ENCODE peak calls at places on chromosomes 16 and 17, in eight cellular contexts. One of them, this sample, is unnamed.

GRCh38 chr17:9120471-9120870 is 99.2 kb downstream of the NTN1 start:
- DNase-seq in neural progenitor cell: peak; percentile 45
- DNase-seq in HCT116: peak; percentile 3
- DNase-seq in GM23248: no peak
- DNase-seq in mammary epithelial cell: no peak
- DNase-seq in H1: no peak
- DNase-seq in fibroblast of lung: no peak
- DNase-seq in endothelial cell of umbilical vein: no peak
- DNase-seq in this sample: no peak

GRCh38 chr17:66319226-66319625 is 16.8 kb downstream of the PRKCA start:
- DNase-seq in endothelial cell of umbilical vein: peak; percentile 14
- DNase-seq in mammary epithelial cell: no peak
- DNase-seq in HCT116: no peak
- DNase-seq in neural progenitor cell: no peak
- DNase-seq in GM23248: no peak
- DNase-seq in H1: no peak
- DNase-seq in fibroblast of lung: no peak
- DNase-seq in this sample: no peak

GRCh38 chr16:85157372-85157771 is 45.1 kb upstream of the CIBAR2 start:
- DNase-seq in mammary epithelial cell: no peak
- DNase-seq in HCT116: no peak
- DNase-seq in GM23248: no peak
- DNase-seq in fibroblast of lung: no peak
- DNase-seq in endothelial cell of umbilical vein: no peak
- DNase-seq in H1: no peak
- DNase-seq in neural progenitor cell: no peak
- DNase-seq in this sample: no peak

GRCh38 chr17:4074831-4075495 is 67.9 kb downstream of the ZZEF1 start:
- DNase-seq in fibroblast of lung: peak; percentile 55
- DNase-seq in neural progenitor cell: peak; percentile 44
- DNase-seq in endothelial cell of umbilical vein: peak; percentile 43
- DNase-seq in HCT116: peak; percentile 27
- DNase-seq in GM23248: peak; percentile 47
- DNase-seq in H1: no peak
- DNase-seq in mammary epithelial cell: peak; percentile 25
- DNase-seq in this sample: peak; percentile 1

GRCh38 chr16:11207646-11208045 is 48.4 kb downstream of the SOCS1 start:
- DNase-seq in GM23248: peak; percentile 30
- DNase-seq in endothelial cell of umbilical vein: no peak
- DNase-seq in H1: no peak
- DNase-seq in fibroblast of lung: no peak
- DNase-seq in neural progenitor cell: no peak
- DNase-seq in mammary epithelial cell: no peak
- DNase-seq in HCT116: no peak
- DNase-seq in this sample: no peak

GRCh38 chr16:46629331-46629843 is 8.2 kb upstream of the SHCBP1 start:
- DNase-seq in mammary epithelial cell: peak; percentile 50
- DNase-seq in neural progenitor cell: peak; percentile 41
- DNase-seq in HCT116: peak; percentile 59
- DNase-seq in GM23248: peak; percentile 82
- DNase-seq in H1: no peak
- DNase-seq in fibroblast of lung: peak; percentile 76
- DNase-seq in endothelial cell of umbilical vein: peak; percentile 36
- DNase-seq in this sample: no peak

GRCh38 chr16:16868727-16869126 is 489.8 kb downstream of the NPIPA7 start:
- DNase-seq in endothelial cell of umbilical vein: no peak
- DNase-seq in mammary epithelial cell: no peak
- DNase-seq in fibroblast of lung: no peak
- DNase-seq in GM23248: no peak
- DNase-seq in H1: no peak
- DNase-seq in HCT116: no peak
- DNase-seq in neural progenitor cell: no peak
- DNase-seq in this sample: no peak

GRCh38 chr17:9104370-9105041 is 83.2 kb downstream of the NTN1 start:
- DNase-seq in mammary epithelial cell: no peak
- DNase-seq in fibroblast of lung: no peak
- DNase-seq in neural progenitor cell: no peak
- DNase-seq in endothelial cell of umbilical vein: no peak
- DNase-seq in HCT116: no peak
- DNase-seq in H1: no peak
- DNase-seq in GM23248: no peak
- DNase-seq in this sample: no peak

GRCh38 chr17:59848778-59849177 is 44.0 kb downstream of the TUBD1 start:
- DNase-seq in endothelial cell of umbilical vein: no peak
- DNase-seq in H1: no peak
- DNase-seq in fibroblast of lung: peak; percentile 94
- DNase-seq in mammary epithelial cell: peak; percentile 48
- DNase-seq in neural progenitor cell: no peak
- DNase-seq in GM23248: peak; percentile 60
- DNase-seq in HCT116: no peak
- DNase-seq in this sample: no peak

GRCh38 chr16:90019201-90019542 is at the start of gene DBNDD1:
- DNase-seq in HCT116: no peak
- DNase-seq in H1: no peak
- DNase-seq in mammary epithelial cell: no peak
- DNase-seq in neural progenitor cell: no peak
- DNase-seq in endothelial cell of umbilical vein: no peak
- DNase-seq in GM23248: no peak
- DNase-seq in fibroblast of lung: no peak
- DNase-seq in this sample: no peak

GRCh38 chr16:15544405-15544804 is 98.5 kb downstream of the MARF1 start:
- DNase-seq in neural progenitor cell: no peak
- DNase-seq in GM23248: no peak
- DNase-seq in endothelial cell of umbilical vein: no peak
- DNase-seq in mammary epithelial cell: no peak
- DNase-seq in HCT116: no peak
- DNase-seq in H1: no peak
- DNase-seq in fibroblast of lung: no peak
- DNase-seq in this sample: no peak

GRCh38 chr17:38415250-38416194 is 12.7 kb upstream of the ARHGAP23 start:
- DNase-seq in neural progenitor cell: peak; percentile 61
- DNase-seq in HCT116: peak; percentile 23
- DNase-seq in endothelial cell of umbilical vein: no peak
- DNase-seq in mammary epithelial cell: no peak
- DNase-seq in H1: no peak
- DNase-seq in fibroblast of lung: peak; percentile 81
- DNase-seq in GM23248: peak; percentile 74
- DNase-seq in this sample: no peak

GRCh38 chr17:74356640-74357465 is 4.8 kb downstream of the BTBD17 start:
- DNase-seq in HCT116: no peak
- DNase-seq in mammary epithelial cell: no peak
- DNase-seq in H1: no peak
- DNase-seq in neural progenitor cell: no peak
- DNase-seq in fibroblast of lung: no peak
- DNase-seq in GM23248: peak; percentile 24
- DNase-seq in endothelial cell of umbilical vein: no peak
- DNase-seq in this sample: no peak

GRCh38 chr17:41823580-41823979 is 10.8 kb downstream of the FKBP10 start:
- DNase-seq in HCT116: no peak
- DNase-seq in endothelial cell of umbilical vein: no peak
- DNase-seq in GM23248: no peak
- DNase-seq in neural progenitor cell: no peak
- DNase-seq in H1: no peak
- DNase-seq in fibroblast of lung: no peak
- DNase-seq in mammary epithelial cell: no peak
- DNase-seq in this sample: no peak

DNA sequence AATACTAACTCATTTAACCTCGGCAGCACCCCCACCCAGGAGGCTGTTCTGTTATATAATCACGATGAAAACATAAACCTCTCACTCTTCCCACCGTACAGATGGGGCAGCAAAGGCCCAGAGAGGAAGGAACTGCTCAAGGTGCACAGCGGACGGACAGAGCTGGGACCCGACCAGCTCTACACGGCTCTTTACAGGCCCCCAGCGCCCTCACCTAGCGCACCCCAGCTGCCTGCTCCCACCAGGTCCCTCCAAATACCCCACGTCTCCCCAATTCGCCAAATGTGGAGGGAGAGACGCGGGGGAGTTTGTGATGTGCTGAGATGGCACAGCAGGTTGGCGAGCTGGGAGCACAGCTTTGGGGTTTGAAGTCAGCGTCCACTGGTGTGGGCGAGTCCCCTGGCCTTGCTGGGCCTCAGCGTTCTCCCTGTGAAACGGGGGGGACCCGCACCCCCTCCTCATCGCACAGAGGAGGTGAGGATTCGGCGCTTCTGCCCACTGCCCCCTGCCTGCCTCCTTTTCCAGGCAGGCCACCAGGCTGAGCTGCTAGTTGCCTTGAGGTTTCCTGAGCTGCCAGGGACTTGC is 54.1 kb downstream of the CBFA2T3 start:
- DNase-seq in mammary epithelial cell: no peak
- DNase-seq in HCT116: no peak
- DNase-seq in H1: no peak
- DNase-seq in endothelial cell of umbilical vein: no peak
- DNase-seq in fibroblast of lung: no peak
- DNase-seq in GM23248: no peak
- DNase-seq in neural progenitor cell: no peak
- DNase-seq in this sample: no peak
- TF ChIP-seq EZH2 in mammary epithelial cell: no peak
- TF ChIP-seq EZH2 in HCT116: no peak
- TF ChIP-seq EZH2 in H1: no peak
- TF ChIP-seq EZH2 in endothelial cell of umbilical vein: no peak
- TF ChIP-seq EZH2 in fibroblast of lung: no peak
- TF ChIP-seq EZH2 in GM23248: no peak
- TF ChIP-seq EZH2 in neural progenitor cell: no peak
- TF ChIP-seq EZH2 in this sample: no peak

GRCh38 chr17:77856551-77857305 is 101.8 kb upstream of the TNRC6C start:
- DNase-seq in mammary epithelial cell: no peak
- DNase-seq in HCT116: no peak
- DNase-seq in H1: no peak
- DNase-seq in neural progenitor cell: no peak
- DNase-seq in GM23248: no peak
- DNase-seq in fibroblast of lung: no peak
- DNase-seq in endothelial cell of umbilical vein: no peak
- DNase-seq in this sample: no peak
- H3K9ac ChIP-seq in mammary epithelial cell: no peak overlapping the region
- H3K9ac ChIP-seq in HCT116: no peak overlapping the region
- H3K9ac ChIP-seq in H1: no peak overlapping the region
- H3K9ac ChIP-seq in neural progenitor cell: no peak overlapping the region
- H3K9ac ChIP-seq in GM23248: no peak overlapping the region
- H3K9ac ChIP-seq in fibroblast of lung: no peak overlapping the region
- H3K9ac ChIP-seq in endothelial cell of umbilical vein: no peak overlapping the region
- H3K9ac ChIP-seq in this sample: no peak overlapping the region

DNA sequence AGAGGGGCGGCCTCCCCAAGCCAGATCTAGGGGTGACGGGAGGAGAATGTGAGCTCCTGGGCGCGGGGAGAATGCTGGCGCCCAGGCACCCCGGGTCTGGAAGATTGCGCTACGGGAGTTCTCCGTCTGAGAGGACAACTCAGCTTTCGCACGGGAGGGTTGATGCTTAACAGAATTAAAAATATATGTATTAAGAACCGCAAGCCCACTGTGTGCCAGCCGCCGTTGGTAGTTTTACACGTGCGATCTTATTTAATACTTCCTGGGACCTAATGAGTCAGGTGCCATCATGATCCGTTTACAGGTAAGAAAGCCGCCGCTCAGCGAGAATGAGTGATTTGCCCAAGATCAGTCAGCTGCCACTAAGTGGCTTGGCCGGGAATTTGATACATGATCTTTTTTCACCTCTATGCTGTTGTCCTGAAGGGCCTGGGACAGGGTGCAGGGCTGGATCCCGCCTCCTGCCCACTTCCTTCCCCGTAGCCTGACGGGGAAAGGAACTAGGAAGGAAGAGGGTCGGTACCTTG is 784 bp downstream of the VAT1L start:
- DNase-seq in neural progenitor cell: peak; percentile 44
- DNase-seq in endothelial cell of umbilical vein: no peak
- DNase-seq in GM23248: peak; percentile 40
- DNase-seq in mammary epithelial cell: peak; percentile 1
- DNase-seq in H1: no peak
- DNase-seq in HCT116: no peak
- DNase-seq in fibroblast of lung: no peak
- DNase-seq in this sample: no peak
- TF ChIP-seq EZH2 in neural progenitor cell: no peak
- TF ChIP-seq EZH2 in endothelial cell of umbilical vein: no peak
- TF ChIP-seq EZH2 in GM23248: no peak
- TF ChIP-seq EZH2 in mammary epithelial cell: peak; percentile 2
- TF ChIP-seq EZH2 in H1: no peak
- TF ChIP-seq EZH2 in HCT116: no peak
- TF ChIP-seq EZH2 in fibroblast of lung: peak; percentile 15
- TF ChIP-seq EZH2 in this sample: peak; percentile 67

DNA sequence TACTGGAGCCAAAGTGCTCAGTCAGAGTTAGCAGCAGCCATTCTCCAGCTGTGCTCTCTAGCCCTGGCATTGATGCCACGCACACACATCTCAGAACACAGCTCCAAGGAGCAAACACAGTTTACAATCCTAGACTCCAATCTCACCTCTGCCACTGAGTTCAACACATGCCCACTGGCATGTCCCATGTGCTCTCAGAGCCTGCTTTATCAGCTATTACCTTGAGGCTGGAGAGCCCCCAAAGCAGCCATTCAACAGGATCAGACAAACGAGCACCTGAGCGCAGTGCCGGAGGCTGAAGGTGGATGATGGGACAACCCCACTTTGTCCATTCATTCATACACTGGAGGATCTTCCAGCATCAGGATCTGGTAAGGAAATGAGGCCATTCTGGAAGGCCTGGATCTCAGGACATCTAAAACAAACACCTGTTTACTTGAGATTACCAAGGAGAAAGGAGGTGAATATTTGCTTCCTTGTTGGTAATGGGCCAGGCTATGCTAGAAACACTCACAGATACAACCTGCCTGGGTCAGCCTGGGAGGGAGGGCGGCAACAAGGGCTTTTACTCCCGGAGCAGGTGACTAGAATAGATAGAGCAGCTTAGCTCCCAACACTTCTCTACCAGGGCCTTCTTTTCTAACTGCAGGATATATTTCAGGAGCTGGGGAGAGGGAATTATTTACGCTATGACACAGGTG is 25.4 kb downstream of the RANBP10 start:
- DNase-seq in endothelial cell of umbilical vein: no peak
- DNase-seq in H1: no peak
- DNase-seq in neural progenitor cell: no peak
- DNase-seq in fibroblast of lung: no peak
- DNase-seq in mammary epithelial cell: no peak
- DNase-seq in HCT116: no peak
- DNase-seq in GM23248: no peak
- DNase-seq in this sample: no peak
- H3K9ac ChIP-seq in endothelial cell of umbilical vein: no peak overlapping the region
- H3K9ac ChIP-seq in H1: no peak overlapping the region
- H3K9ac ChIP-seq in neural progenitor cell: no peak overlapping the region
- H3K9ac ChIP-seq in fibroblast of lung: no peak overlapping the region
- H3K9ac ChIP-seq in mammary epithelial cell: no peak overlapping the region
- H3K9ac ChIP-seq in HCT116: no peak overlapping the region
- H3K9ac ChIP-seq in GM23248: no peak overlapping the region
- H3K9ac ChIP-seq in this sample: no peak overlapping the region

This sample was measured in SK-N-MC.